ENCODE peak calls at places on chromosomes 1 and 21, in five cellular contexts. R is WTC11; H is stimulated activated CD8-positive, alpha-beta memory T cell treated with anti-CD3 and anti-CD28 coated beads, Interleukin-4, amount 100 ng/mL, for 24 hours; Q is hypothalamus; Y is NCI-H1105. W is an unnamed sample.

GRCh38 chr1:213724640-213725536 is 262.9 kb upstream of the PROX1 start:
- DNase-seq in Y (no peak), R (no peak), H (no peak), Q (peak), W (no peak)

GRCh38 chr21:45276620-45277019 is 11.1 kb downstream of the POFUT2 start:
- DNase-seq in R (peak), Y (no peak), H (no peak), Q (no peak), W (no peak)

GRCh38 chr1:205450448-205450847 is 5.4 kb downstream of the BLACAT1 start:
- DNase-seq in Y (no peak), H (no peak), R (peak), Q (no peak), W (no peak)

GRCh38 chr1:152436593-152437338 is 22.7 kb upstream of the CRNN start:
- DNase-seq in H (no peak), R (no peak), Y (no peak), Q (no peak), W (no peak)

GRCh38 chr1:238488406-238488805 is 597.7 kb upstream of the ZP4 start:
- DNase-seq in H (no peak), Y (no peak), R (no peak), Q (no peak), W (no peak)

GRCh38 chr1:117590273-117590925 is 15.4 kb upstream of the TENT5C start:
- DNase-seq in Q (no peak), Y (no peak), R (no peak), H (no peak), W (no peak)

GRCh38 chr1:70871790-70872189 is 175.8 kb downstream of the PTGER3 start:
- DNase-seq in Q (no peak), H (no peak), Y (no peak), R (no peak), W (no peak)

GRCh38 chr1:203649551-203650011 is 22.9 kb downstream of the ATP2B4 start:
- DNase-seq in Q (no peak), H (peak), R (no peak), Y (no peak), W (no peak)

GRCh38 chr1:32744063-32744410 is 41.5 kb upstream of the SYNC start:
- DNase-seq in R (no peak), H (no peak), Y (no peak), Q (no peak), W (no peak)

GRCh38 chr1:178146456-178146855 is 52.6 kb downstream of the RASAL2 start:
- DNase-seq in Y (no peak), R (no peak), H (no peak), Q (no peak), W (no peak)

GRCh38 chr1:165879946-165880345 is 52.5 kb downstream of the UCK2 start:
- DNase-seq in R (no peak), H (no peak), Q (no peak), Y (no peak), W (no peak)

GRCh38 chr1:42157667-42158066 is 4.5 kb downstream of the GUCA2B start:
- DNase-seq in Q (no peak), Y (no peak), H (no peak), R (no peak), W (no peak)

GRCh38 chr1:202857136-202857610 is 31.8 kb downstream of the RABIF start:
- DNase-seq in R (no peak), Q (no peak), H (no peak), Y (no peak), W (no peak)

GRCh38 chr1:16631248-16632043 is 18.1 kb upstream of the NBPF1 start:
- DNase-seq in Y (no peak), H (no peak), R (no peak), Q (no peak), W (no peak)

GRCh38 chr1:8154621-8155052 is 128.5 kb upstream of the ERRFI1 start:
- DNase-seq in H (no peak), Y (peak), Q (no peak), R (no peak), W (no peak)

GRCh38 chr21:46146856-46147255 is 8.5 kb downstream of the FTCD start:
- DNase-seq in Y (no peak), Q (no peak), R (no peak), H (no peak), W (no peak)

GRCh38 chr1:36366091-36366661 is 19.5 kb downstream of the STK40 start:
- DNase-seq in Y (no peak), R (peak), Q (peak), H (no peak), W (no peak)

GRCh38 chr1:31848381-31848897 is 32.6 kb upstream of the SPOCD1 start:
- DNase-seq in H (peak), R (no peak), Y (no peak), Q (no peak), W (no peak)

GRCh38 chr1:94055459-94056122 is 65.4 kb downstream of the ABCA4 start:
- DNase-seq in Q (no peak), R (no peak), Y (no peak), H (no peak), W (no peak)

GRCh38 chr1:6962390-6962955 is 177.2 kb downstream of the CAMTA1 start:
- DNase-seq in R (peak), Q (no peak), H (peak), Y (peak), W (no peak)

GRCh38 chr1:60488857-60489256 is 415.3 kb upstream of the C1orf87 start:
- DNase-seq in H (no peak), R (no peak), Q (no peak), Y (no peak), W (no peak)

GRCh38 chr1:72435025-72435424 is 152.7 kb upstream of the NEGR1 start:
- DNase-seq in R (no peak), Q (no peak), H (no peak), Y (no peak), W (no peak)

GRCh38 chr1:18630511-18631495 is at the start of gene PAX7:
- DNase-seq in Q (no peak), Y (no peak), H (no peak), R (peak), W (no peak)

GRCh38 chr21:35475006-35475405 is 425.9 kb upstream of the RUNX1 start:
- DNase-seq in H (no peak), R (no peak), Y (no peak), Q (no peak), W (no peak)

GRCh38 chr1:47569681-47570470 is 132.0 kb downstream of the FOXD2 start:
- DNase-seq in R (peak), H (no peak), Y (no peak), Q (no peak), W (no peak)

GRCh38 chr1:77536813-77537212 is 145.6 kb downstream of the ZZZ3 start:
- DNase-seq in Q (no peak), R (no peak), H (no peak), Y (no peak), W (no peak)

GRCh38 chr1:219041141-219041540 is 132.5 kb upstream of the LYPLAL1 start:
- DNase-seq in Y (no peak), H (no peak), R (no peak), Q (no peak), W (no peak)

GRCh38 chr1:53600486-53600885 is 138.5 kb downstream of the GLIS1 start:
- DNase-seq in Y (no peak), Q (no peak), H (no peak), R (no peak), W (no peak)

GRCh38 chr1:222798111-222798510 is 16.7 kb upstream of the DISP1 start:
- DNase-seq in H (no peak), R (no peak), Y (no peak), Q (no peak), W (no peak)

GRCh38 chr1:107559881-107560280 is 405.1 kb downstream of the VAV3 start:
- DNase-seq in R (no peak), Q (no peak), H (no peak), Y (no peak), W (no peak)

GRCh38 chr1:194184402-194184801 is 998.0 kb upstream of the B3GALT2 start:
- DNase-seq in R (no peak), Y (no peak), H (no peak), Q (no peak), W (no peak)

GRCh38 chr1:191320062-191320461 is 838.2 kb upstream of the RGS18 start:
- DNase-seq in Q (no peak), Y (peak), H (no peak), R (no peak), W (no peak)

GRCh38 chr1:6491480-6491962 is at the start of gene PLEKHG5:
- DNase-seq in Q (no peak), R (no peak), Y (no peak), H (no peak), W (no peak)

GRCh38 chr1:89743788-89744187 is 77.0 kb upstream of the LRRC8D start:
- DNase-seq in R (no peak), Q (no peak), H (no peak), Y (no peak), W (no peak)

GRCh38 chr1:210222288-210223006 is 10.1 kb upstream of the SERTAD4 start:
- DNase-seq in H (no peak), Y (no peak), Q (no peak), R (no peak), W (no peak)

GRCh38 chr21:36337099-36337509 is 17.1 kb downstream of the MORC3 start:
- DNase-seq in Y (no peak), R (no peak), Q (no peak), H (no peak), W (no peak)

GRCh38 chr1:37474051-37474696 is at the start of gene ZC3H12A:
- DNase-seq in Q (peak), R (peak), Y (peak), H (peak), W (peak)

GRCh38 chr1:43890815-43891214 is 42.8 kb upstream of the ARTN start:
- DNase-seq in R (no peak), H (no peak), Y (no peak), Q (no peak), W (no peak)

GRCh38 chr1:162038624-162039023 is 15.0 kb upstream of the OLFML2B start:
- DNase-seq in R (no peak), H (no peak), Y (no peak), Q (no peak), W (no peak)